ENCODE peak calls at places on chromosomes 16 and 17, in five cellular contexts. Q is K562, L is A549, B is SK-N-SH, W is GM12878. A is an unnamed sample.

GRCh38 chr17:51056813-51057510 is 63.7 kb downstream of the SPAG9 start:
- DNase-seq in L (peak), Q (peak), W (no peak), B (peak), A (peak)

GRCh38 chr16:87712184-87712822 is 53.5 kb downstream of the KLHDC4 start:
- DNase-seq in B (no peak), W (no peak), L (no peak), Q (no peak), A (no peak)

GRCh38 chr16:88569985-88570690 is at the start of gene ZC3H18:
- DNase-seq in B (peak), W (peak), Q (peak), L (peak), A (peak)

GRCh38 chr17:4607773-4608187 is 23.5 kb downstream of the SMTNL2 start:
- DNase-seq in B (no peak), L (no peak), W (no peak), Q (peak), A (peak)

GRCh38 chr17:48587276-48588073 is 2.6 kb downstream of the HOXB3 start:
- DNase-seq in Q (no peak), W (no peak), B (no peak), L (peak), A (peak)

GRCh38 chr17:76635039-76635438 is 8.5 kb downstream of the ST6GALNAC1 start:
- DNase-seq in B (no peak), Q (no peak), W (no peak), L (no peak), A (peak)

GRCh38 chr16:57115504-57116182 is 23.3 kb downstream of the CPNE2 start:
- DNase-seq in Q (no peak), L (no peak), W (no peak), B (peak), A (peak)

GRCh38 chr17:61426482-61427304 is 25.5 kb upstream of the TBX4 start:
- DNase-seq in L (peak), B (no peak), Q (no peak), W (no peak), A (peak)

GRCh38 chr17:81870155-81870977 is 771 bp downstream of the ARHGDIA start:
- DNase-seq in Q (peak), L (peak), B (peak), W (no peak), A (peak)

GRCh38 chr16:88733630-88734360 is 27.5 kb downstream of the CTU2 start:
- DNase-seq in Q (no peak), B (no peak), L (no peak), W (no peak), A (no peak)

GRCh38 chr17:75980188-75981018 is 1.4 kb downstream of the TEN1 start:
- DNase-seq in B (no peak), W (no peak), Q (peak), L (no peak), A (no peak)

GRCh38 chr17:21453144-21453982 is 77.2 kb downstream of the KCNJ12 start:
- DNase-seq in B (peak), L (no peak), W (no peak), Q (no peak), A (no peak)

GRCh38 chr17:48068491-48068961 is 20.4 kb downstream of the NFE2L1 start:
- DNase-seq in Q (peak), W (no peak), B (no peak), L (peak), A (peak)

GRCh38 chr16:24138024-24138423 is 118.1 kb upstream of the CACNG3 start:
- DNase-seq in B (no peak), W (no peak), Q (no peak), L (no peak), A (no peak)

GRCh38 chr17:76867578-76868175 is 527 bp upstream of the MGAT5B start:
- DNase-seq in B (peak), W (no peak), Q (peak), L (peak), A (peak)

GRCh38 chr16:705748-706188 is at the start of gene FBXL16:
- DNase-seq in B (peak), Q (peak), W (no peak), L (no peak), A (no peak)

GRCh38 chr16:1300664-1301476 is 8.6 kb upstream of the UBE2I start:
- DNase-seq in Q (peak), L (peak), B (peak), W (no peak), A (peak)

GRCh38 chr16:4116328-4117249 is at the start of gene ADCY9:
- DNase-seq in B (peak), L (peak), W (no peak), Q (peak), A (peak)

GRCh38 chr16:65377131-65377649 is 255.3 kb upstream of the CDH11 start:
- DNase-seq in Q (no peak), L (no peak), B (no peak), W (no peak), A (no peak)
- TF ChIP-seq RCOR1 in Q (no peak), L (no peak), B (no peak), W (no peak), A (no peak)

GRCh38 chr17:78512976-78513375 is 64.2 kb downstream of the DNAH17 start:
- DNase-seq in B (no peak), Q (no peak), W (no peak), L (no peak), A (no peak)
- TF ChIP-seq RCOR1 in B (no peak), Q (no peak), W (no peak), L (no peak), A (no peak)

GRCh38 chr17:78342438-78343098 is 17.3 kb downstream of the SOCS3 start:
- DNase-seq in B (peak), L (peak), W (no peak), Q (no peak), A (peak)

GRCh38 chr17:78341559-78342437 is 18.1 kb downstream of the SOCS3 start:
- DNase-seq in W (no peak), B (peak), Q (peak), L (peak), A (peak)

GRCh38 chr17:78338860-78339259 is 21.0 kb downstream of the SOCS3 start:
- DNase-seq in L (no peak), B (no peak), W (no peak), Q (no peak), A (no peak)

GRCh38 chr17:78343099-78343432 is 16.8 kb downstream of the SOCS3 start:
- DNase-seq in B (peak), W (no peak), Q (no peak), L (no peak), A (peak)

GRCh38 chr17:78340183-78340955 is 19.5 kb downstream of the SOCS3 start:
- DNase-seq in B (no peak), L (no peak), Q (no peak), W (no peak), A (no peak)
- TF ChIP-seq RCOR1 in B (no peak), L (no peak), Q (no peak), W (no peak), A (no peak)

DNA sequence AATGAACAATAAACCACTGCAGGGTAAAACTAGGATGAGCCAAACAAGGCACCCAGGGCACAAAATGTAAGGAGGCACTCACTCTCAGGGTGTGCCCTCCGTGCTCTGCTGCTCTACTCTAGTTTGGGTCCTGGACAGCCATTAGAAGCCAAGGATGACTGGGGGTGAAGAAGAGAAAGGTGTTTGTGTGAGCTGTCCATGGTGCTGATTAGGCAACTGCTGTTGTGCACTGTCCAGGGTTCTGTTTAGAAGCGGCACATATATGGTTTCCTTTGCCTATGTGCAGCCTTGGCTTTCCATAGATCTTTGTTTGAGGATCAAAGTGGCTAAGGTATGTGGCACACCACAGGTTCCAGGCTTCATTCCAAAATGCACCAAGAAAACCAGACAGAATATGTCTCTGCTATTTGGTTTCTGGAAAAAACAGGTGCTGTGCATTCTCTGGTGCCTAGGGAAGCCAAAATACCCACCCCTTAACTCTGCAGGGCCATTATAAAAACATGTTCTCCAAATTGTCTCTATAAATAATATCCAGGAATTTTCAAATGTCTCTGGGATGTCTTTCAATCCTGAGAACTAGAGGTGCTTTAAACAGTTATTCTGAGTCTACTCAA is 123.5 kb downstream of the CBLN1 start:
- DNase-seq in B (no peak), W (no peak), Q (peak), L (peak), A (peak)
- TF ChIP-seq RCOR1 in B (no peak), W (peak), Q (peak), L (no peak), A (no peak)

DNA sequence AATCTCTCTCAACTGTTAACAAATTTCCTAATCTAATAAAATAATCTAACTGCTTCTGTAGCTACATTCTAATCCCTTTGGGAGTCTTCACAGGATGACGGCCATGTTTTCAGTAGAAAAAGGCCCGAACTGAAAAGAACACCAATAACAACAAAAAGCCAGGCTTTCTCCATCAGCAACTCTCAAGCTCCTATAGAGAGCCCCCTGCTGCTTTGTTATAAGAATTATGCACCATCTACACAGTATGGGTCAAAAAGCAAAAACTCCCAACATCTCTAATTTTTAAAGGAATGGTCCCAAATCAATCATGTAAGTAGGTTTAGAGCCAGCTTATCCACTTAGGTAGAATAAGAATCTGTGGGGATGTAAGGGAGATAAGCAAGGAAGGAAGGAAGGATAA is 163.6 kb upstream of the C17orf78 start:
- DNase-seq in B (no peak), W (no peak), Q (no peak), L (no peak), A (no peak)
- TF ChIP-seq RCOR1 in B (no peak), W (no peak), Q (no peak), L (no peak), A (no peak)

GRCh38 chr16:82366462-82366861 is 196.4 kb upstream of the MPHOSPH6 start:
- DNase-seq in Q (no peak), L (no peak), W (no peak), B (no peak), A (no peak)

GRCh38 chr16:82370282-82370681 is 200.3 kb upstream of the MPHOSPH6 start:
- DNase-seq in L (no peak), W (no peak), B (no peak), Q (no peak), A (no peak)

GRCh38 chr16:82364690-82365089 is 194.7 kb upstream of the MPHOSPH6 start:
- DNase-seq in B (no peak), W (no peak), Q (no peak), L (no peak), A (no peak)

GRCh38 chr16:82363026-82363816 is 193.2 kb upstream of the MPHOSPH6 start:
- DNase-seq in W (no peak), L (no peak), B (no peak), Q (no peak), A (no peak)

DNA sequence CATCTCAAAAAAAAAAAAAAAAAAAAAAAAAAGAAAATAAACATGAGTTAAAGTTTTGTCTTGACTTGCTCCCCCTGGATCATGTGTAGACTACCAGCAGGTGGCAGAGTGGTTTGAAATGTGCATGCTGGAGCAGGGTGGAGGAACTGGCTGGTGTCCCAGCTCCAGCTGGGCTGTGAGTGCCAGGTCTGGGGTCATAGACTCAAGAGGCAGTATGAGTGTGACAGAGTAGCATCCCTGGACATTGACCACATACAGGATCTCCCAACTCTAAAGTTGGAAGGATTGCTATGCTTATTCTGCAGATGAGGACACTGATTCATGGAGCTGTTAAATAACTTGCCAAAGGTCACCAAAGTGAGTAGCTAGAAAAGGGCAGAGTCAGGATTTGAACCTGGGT is 198.0 kb upstream of the MPHOSPH6 start:
- DNase-seq in L (peak), W (no peak), Q (peak), B (peak), A (peak)
- TF ChIP-seq RCOR1 in L (no peak), W (no peak), Q (no peak), B (no peak), A (no peak)

A was measured in IMR-90.